ENCODE peak calls at places on chromosomes 7 and 10, in nine cellular contexts. One of them, this sample, is unnamed.

GRCh38 chr7:41969713-41970112 is 266.8 kb upstream of the INHBA start:
- DNase-seq in activated effector memory CD4-positive, alpha-beta T cell treated with Interleukin-2 at 50 U/mL for 16 hours: no peak
- DNase-seq in NCI-H1436 treated with DMSO at 0.1 percent for 48 hours: no peak
- DNase-seq in glutamatergic neuron: no peak
- DNase-seq in globus pallidus: no peak
- DNase-seq in AML-193: no peak
- DNase-seq in kidney glomerular epithelial cell: no peak
- DNase-seq in IMR-90: peak
- DNase-seq in fibroblast of the conjunctiva: peak
- DNase-seq in this sample: no peak

GRCh38 chr10:119368991-119369869 is 161.9 kb downstream of the GRK5 start:
- DNase-seq in activated effector memory CD4-positive, alpha-beta T cell treated with Interleukin-2 at 50 U/mL for 16 hours: no peak
- DNase-seq in kidney glomerular epithelial cell: no peak
- DNase-seq in glutamatergic neuron: no peak
- DNase-seq in globus pallidus: no peak
- DNase-seq in fibroblast of the conjunctiva: no peak
- DNase-seq in NCI-H1436 treated with DMSO at 0.1 percent for 48 hours: no peak
- DNase-seq in AML-193: no peak
- DNase-seq in IMR-90: no peak
- DNase-seq in this sample: no peak

GRCh38 chr7:17680026-17680425 is 260.3 kb downstream of the SNX13 start:
- DNase-seq in fibroblast of the conjunctiva: peak
- DNase-seq in AML-193: no peak
- DNase-seq in IMR-90: peak
- DNase-seq in globus pallidus: peak
- DNase-seq in kidney glomerular epithelial cell: peak
- DNase-seq in glutamatergic neuron: no peak
- DNase-seq in NCI-H1436 treated with DMSO at 0.1 percent for 48 hours: no peak
- DNase-seq in activated effector memory CD4-positive, alpha-beta T cell treated with Interleukin-2 at 50 U/mL for 16 hours: no peak
- DNase-seq in this sample: no peak

GRCh38 chr10:100101526-100102076 is 19.9 kb upstream of the CPN1 start:
- DNase-seq in IMR-90: peak
- DNase-seq in NCI-H1436 treated with DMSO at 0.1 percent for 48 hours: no peak
- DNase-seq in kidney glomerular epithelial cell: no peak
- DNase-seq in fibroblast of the conjunctiva: no peak
- DNase-seq in globus pallidus: no peak
- DNase-seq in glutamatergic neuron: no peak
- DNase-seq in AML-193: no peak
- DNase-seq in activated effector memory CD4-positive, alpha-beta T cell treated with Interleukin-2 at 50 U/mL for 16 hours: no peak
- DNase-seq in this sample: no peak

GRCh38 chr10:84842593-84842992 is 514.2 kb downstream of the CCSER2 start:
- DNase-seq in NCI-H1436 treated with DMSO at 0.1 percent for 48 hours: no peak
- DNase-seq in kidney glomerular epithelial cell: no peak
- DNase-seq in fibroblast of the conjunctiva: no peak
- DNase-seq in IMR-90: no peak
- DNase-seq in globus pallidus: no peak
- DNase-seq in AML-193: no peak
- DNase-seq in glutamatergic neuron: no peak
- DNase-seq in activated effector memory CD4-positive, alpha-beta T cell treated with Interleukin-2 at 50 U/mL for 16 hours: no peak
- DNase-seq in this sample: no peak

GRCh38 chr7:109996411-109996810 is 1094.5 kb upstream of the LRRN3 start:
- DNase-seq in kidney glomerular epithelial cell: no peak
- DNase-seq in AML-193: no peak
- DNase-seq in NCI-H1436 treated with DMSO at 0.1 percent for 48 hours: no peak
- DNase-seq in IMR-90: no peak
- DNase-seq in fibroblast of the conjunctiva: no peak
- DNase-seq in globus pallidus: no peak
- DNase-seq in activated effector memory CD4-positive, alpha-beta T cell treated with Interleukin-2 at 50 U/mL for 16 hours: no peak
- DNase-seq in glutamatergic neuron: no peak
- DNase-seq in this sample: no peak

GRCh38 chr10:88791924-88792323 is 10.6 kb upstream of the LIPM start:
- DNase-seq in AML-193: peak
- DNase-seq in NCI-H1436 treated with DMSO at 0.1 percent for 48 hours: no peak
- DNase-seq in IMR-90: peak
- DNase-seq in glutamatergic neuron: peak
- DNase-seq in kidney glomerular epithelial cell: peak
- DNase-seq in globus pallidus: no peak
- DNase-seq in fibroblast of the conjunctiva: no peak
- DNase-seq in activated effector memory CD4-positive, alpha-beta T cell treated with Interleukin-2 at 50 U/mL for 16 hours: no peak
- DNase-seq in this sample: peak

GRCh38 chr7:157090485-157091165 is 48.1 kb upstream of the UBE3C start:
- DNase-seq in glutamatergic neuron: no peak
- DNase-seq in IMR-90: no peak
- DNase-seq in kidney glomerular epithelial cell: no peak
- DNase-seq in AML-193: no peak
- DNase-seq in globus pallidus: no peak
- DNase-seq in fibroblast of the conjunctiva: no peak
- DNase-seq in NCI-H1436 treated with DMSO at 0.1 percent for 48 hours: no peak
- DNase-seq in activated effector memory CD4-positive, alpha-beta T cell treated with Interleukin-2 at 50 U/mL for 16 hours: no peak
- DNase-seq in this sample: no peak

GRCh38 chr10:85900060-85900459 is 466.5 kb downstream of the GRID1 start:
- DNase-seq in globus pallidus: no peak
- DNase-seq in fibroblast of the conjunctiva: no peak
- DNase-seq in AML-193: no peak
- DNase-seq in kidney glomerular epithelial cell: no peak
- DNase-seq in NCI-H1436 treated with DMSO at 0.1 percent for 48 hours: no peak
- DNase-seq in IMR-90: no peak
- DNase-seq in glutamatergic neuron: no peak
- DNase-seq in activated effector memory CD4-positive, alpha-beta T cell treated with Interleukin-2 at 50 U/mL for 16 hours: no peak
- DNase-seq in this sample: no peak

GRCh38 chr7:131108212-131108980 is 219.3 kb upstream of the MKLN1 start:
- DNase-seq in globus pallidus: no peak
- DNase-seq in glutamatergic neuron: peak
- DNase-seq in activated effector memory CD4-positive, alpha-beta T cell treated with Interleukin-2 at 50 U/mL for 16 hours: no peak
- DNase-seq in IMR-90: peak
- DNase-seq in NCI-H1436 treated with DMSO at 0.1 percent for 48 hours: no peak
- DNase-seq in kidney glomerular epithelial cell: no peak
- DNase-seq in fibroblast of the conjunctiva: no peak
- DNase-seq in AML-193: no peak
- DNase-seq in this sample: no peak

GRCh38 chr10:100007239-100008141 is 2.3 kb downstream of the DNMBP start:
- DNase-seq in NCI-H1436 treated with DMSO at 0.1 percent for 48 hours: no peak
- DNase-seq in globus pallidus: no peak
- DNase-seq in kidney glomerular epithelial cell: no peak
- DNase-seq in activated effector memory CD4-positive, alpha-beta T cell treated with Interleukin-2 at 50 U/mL for 16 hours: no peak
- DNase-seq in fibroblast of the conjunctiva: no peak
- DNase-seq in AML-193: no peak
- DNase-seq in IMR-90: no peak
- DNase-seq in glutamatergic neuron: no peak
- DNase-seq in this sample: no peak

GRCh38 chr10:119284679-119285096 is 77.3 kb downstream of the GRK5 start:
- DNase-seq in activated effector memory CD4-positive, alpha-beta T cell treated with Interleukin-2 at 50 U/mL for 16 hours: no peak
- DNase-seq in glutamatergic neuron: no peak
- DNase-seq in AML-193: no peak
- DNase-seq in NCI-H1436 treated with DMSO at 0.1 percent for 48 hours: no peak
- DNase-seq in IMR-90: no peak
- DNase-seq in kidney glomerular epithelial cell: no peak
- DNase-seq in globus pallidus: no peak
- DNase-seq in fibroblast of the conjunctiva: no peak
- DNase-seq in this sample: no peak